ENCODE peak calls at places on chromosomes 12 and 14, in five cellular contexts. X is CD8-positive, alpha-beta T cell; E is psoas muscle; J is heart left ventricle; B is CD8-positive, alpha-beta memory T cell. M is an unnamed sample.

GRCh38 chr12:793037-793436 is 40.7 kb downstream of the WNK1 start:
- DNase-seq in X (no peak), B (no peak), E (no peak), J (no peak), M (no peak)

GRCh38 chr12:75877588-75878381 is 153.8 kb downstream of the PHLDA1 start:
- DNase-seq in J (no peak), E (no peak), X (no peak), B (no peak), M (no peak)

GRCh38 chr12:72684491-72684890 is 412.3 kb downstream of the TRHDE start:
- DNase-seq in E (no peak), X (no peak), B (no peak), J (no peak), M (no peak)

GRCh38 chr12:29726321-29726692 is 57.4 kb downstream of the TMTC1 start:
- DNase-seq in J (no peak), B (no peak), X (no peak), E (no peak), M (no peak)

GRCh38 chr14:24243336-24243836 is 963 bp upstream of the TINF2 start:
- DNase-seq in E (no peak), X (no peak), B (no peak), J (no peak), M (no peak)

GRCh38 chr14:101120636-101121398 is 217.3 kb upstream of the RTL1 start:
- DNase-seq in X (no peak), B (no peak), J (peak; percentile 79), E (peak; percentile 45), M (no peak)

GRCh38 chr14:91246051-91246852 is 1.7 kb upstream of the GPR68 start:
- DNase-seq in J (no peak), E (no peak), B (peak; percentile 73), X (peak; percentile 67), M (no peak)

GRCh38 chr12:40327506-40327905 is 102.7 kb downstream of the LRRK2 start:
- DNase-seq in J (no peak), X (no peak), E (no peak), B (no peak), M (no peak)

GRCh38 chr14:60807971-60808370 is 73.4 kb downstream of the MNAT1 start:
- DNase-seq in J (no peak), X (no peak), B (no peak), E (no peak), M (no peak)

GRCh38 chr12:82996168-82996812 is 309.6 kb downstream of the TMTC2 start:
- DNase-seq in J (no peak), E (no peak), X (no peak), B (no peak), M (no peak)

GRCh38 chr12:120229071-120229582 is 28.2 kb upstream of the RPLP0 start:
- DNase-seq in J (no peak), E (no peak), X (peak; percentile 4), B (no peak), M (no peak)

GRCh38 chr12:49702009-49702408 is 5.2 kb downstream of the FMNL3 start:
- DNase-seq in E (no peak), J (no peak), B (no peak), X (no peak), M (no peak)
- H3K4me1 ChIP-seq in E (peaks cover 29% of the 10 kb centered on the region), J (peaks cover 27% of the 10 kb centered on the region), B (peaks cover 64% of the 10 kb centered on the region), X (peaks cover 53% of the 10 kb centered on the region), M (peaks cover 27% of the 10 kb centered on the region)

GRCh38 chr12:124397399-124397679 is 102.4 kb downstream of the RFLNA start:
- DNase-seq in B (no peak), J (no peak), E (no peak), X (no peak), M (no peak)
- H3K27ac ChIP-seq in B (no peak overlapping the region), J (peak overlapping the region; percentile 71), E (no peak overlapping the region), X (no peak overlapping the region), M (peak overlapping the region; percentile 11)

GRCh38 chr14:106060576-106060975 is 534.2 kb downstream of the TMEM121 start:
- DNase-seq in B (no peak), E (no peak), X (no peak), J (no peak), M (no peak)
- H3K9me3 ChIP-seq in B (no peaks in the 10 kb centered on the region), E (no peaks in the 10 kb centered on the region), X (no peaks in the 10 kb centered on the region), J (no peaks in the 10 kb centered on the region), M (no peaks in the 10 kb centered on the region)

DNA sequence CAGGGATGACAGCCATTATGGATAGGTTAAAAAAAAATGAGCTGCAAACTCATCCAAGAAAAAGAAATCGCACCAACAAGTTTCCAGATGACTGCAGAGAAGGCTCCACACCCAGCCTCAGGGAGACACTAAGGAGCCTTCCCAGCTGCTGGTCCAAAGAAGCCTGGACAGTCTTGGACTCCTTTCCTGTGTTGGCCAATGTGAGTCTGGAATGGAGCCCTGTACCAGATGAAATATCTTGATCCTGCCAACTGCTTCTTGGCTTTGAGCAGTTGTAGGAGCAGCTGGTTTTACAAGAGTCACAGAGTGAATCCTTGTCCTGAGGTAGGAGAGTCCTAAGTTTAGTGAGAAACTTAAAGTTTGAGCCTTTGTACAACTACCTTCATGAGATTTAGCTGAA is 44.4 kb downstream of the SLC38A1 start:
- DNase-seq in E (peak; percentile 47), J (no peak), X (no peak), B (no peak), M (no peak)
- H3K4me1 ChIP-seq in E (peaks cover 20% of the 10 kb centered on the region), J (peaks cover 13% of the 10 kb centered on the region), X (peaks cover 69% of the 10 kb centered on the region), B (peaks cover 75% of the 10 kb centered on the region), M (peaks cover 26% of the 10 kb centered on the region)

DNA sequence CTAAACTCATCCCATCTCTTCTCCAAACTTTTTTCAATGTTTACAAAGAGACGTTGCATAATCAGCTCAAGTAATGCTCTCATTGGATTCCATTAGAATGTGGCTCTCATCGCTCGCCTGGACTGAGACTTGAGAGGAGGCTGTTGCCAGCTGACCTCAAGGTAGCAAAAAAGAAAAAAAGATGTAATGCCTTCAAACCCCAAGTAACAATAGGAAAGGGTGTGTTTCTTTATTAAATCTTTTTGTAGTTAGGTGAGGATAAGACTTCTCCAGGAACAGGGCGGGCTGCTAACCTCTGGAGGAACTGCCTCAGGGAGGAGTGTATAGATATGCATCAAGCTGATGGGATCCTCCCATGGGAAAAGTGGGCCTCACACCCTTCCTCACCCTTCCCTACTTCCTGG is 956 bp upstream of the PTHLH start:
- DNase-seq in X (no peak), B (no peak), E (no peak), J (no peak), M (no peak)
- H3K27ac ChIP-seq in X (no peak overlapping the region), B (no peak overlapping the region), E (no peak overlapping the region), J (no peak overlapping the region), M (no peak overlapping the region)

GRCh38 chr12:132535046-132535445 is 45.1 kb downstream of the FBRSL1 start:
- DNase-seq in B (no peak), J (no peak), X (no peak), E (no peak), M (no peak)

GRCh38 chr12:132538336-132539015 is 48.5 kb downstream of the FBRSL1 start:
- DNase-seq in E (no peak), B (no peak), X (no peak), J (no peak), M (no peak)

GRCh38 chr12:132537836-132538235 is 47.9 kb downstream of the FBRSL1 start:
- DNase-seq in B (no peak), E (no peak), X (no peak), J (no peak), M (no peak)

GRCh38 chr12:132536102-132536876 is 46.3 kb downstream of the FBRSL1 start:
- DNase-seq in X (no peak), J (no peak), B (no peak), E (no peak), M (no peak)

DNA sequence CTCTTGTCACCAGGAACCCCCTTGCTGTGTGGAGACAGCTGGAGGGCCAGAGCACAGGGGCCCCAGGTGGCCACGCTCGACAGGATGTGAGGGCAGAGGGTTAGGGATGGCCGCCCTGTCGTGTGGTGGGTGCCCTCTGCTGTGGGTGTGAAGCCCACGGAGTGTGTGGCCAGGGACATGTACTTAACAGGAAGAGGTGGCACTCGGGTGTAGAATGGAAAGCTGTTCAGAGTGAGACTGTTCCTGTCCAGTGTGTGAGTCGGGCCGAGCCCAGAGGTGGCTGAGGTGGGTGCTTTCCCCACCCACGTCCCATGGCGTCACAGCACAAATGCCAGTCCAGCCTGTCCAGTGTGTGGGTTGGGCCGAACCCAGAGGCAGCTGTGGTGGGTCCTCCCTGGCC is 47.1 kb downstream of the FBRSL1 start:
- DNase-seq in X (no peak), E (no peak), J (no peak), B (no peak), M (no peak)
- H3K9me3 ChIP-seq in X (no peaks in the 10 kb centered on the region), E (no peaks in the 10 kb centered on the region), J (no peaks in the 10 kb centered on the region), B (no peaks in the 10 kb centered on the region), M (no peaks in the 10 kb centered on the region)

GRCh38 chr14:102776761-102777710 is at the start of gene TRAF3:
- DNase-seq in E (peak; percentile 69), X (peak; percentile 86), J (peak; percentile 89), B (peak; percentile 84), M (no peak)
- H3K4me1 ChIP-seq in E (peaks cover 12% of the 10 kb centered on the region), X (peaks cover 40% of the 10 kb centered on the region), J (no peaks in the 10 kb centered on the region), B (peaks cover 47% of the 10 kb centered on the region), M (peaks cover 17% of the 10 kb centered on the region)

GRCh38 chr12:27907766-27908165 is 64.8 kb downstream of the PTHLH start:
- DNase-seq in J (no peak), E (no peak), X (no peak), B (no peak), M (no peak)

GRCh38 chr12:27914956-27915355 is 57.6 kb downstream of the PTHLH start:
- DNase-seq in E (no peak), X (no peak), B (no peak), J (no peak), M (no peak)

GRCh38 chr12:27915536-27915935 is 57.0 kb downstream of the PTHLH start:
- DNase-seq in E (no peak), J (no peak), B (no peak), X (no peak), M (no peak)

GRCh38 chr12:27913999-27914614 is 58.4 kb downstream of the PTHLH start:
- DNase-seq in J (no peak), E (no peak), X (no peak), B (no peak), M (no peak)

DNA sequence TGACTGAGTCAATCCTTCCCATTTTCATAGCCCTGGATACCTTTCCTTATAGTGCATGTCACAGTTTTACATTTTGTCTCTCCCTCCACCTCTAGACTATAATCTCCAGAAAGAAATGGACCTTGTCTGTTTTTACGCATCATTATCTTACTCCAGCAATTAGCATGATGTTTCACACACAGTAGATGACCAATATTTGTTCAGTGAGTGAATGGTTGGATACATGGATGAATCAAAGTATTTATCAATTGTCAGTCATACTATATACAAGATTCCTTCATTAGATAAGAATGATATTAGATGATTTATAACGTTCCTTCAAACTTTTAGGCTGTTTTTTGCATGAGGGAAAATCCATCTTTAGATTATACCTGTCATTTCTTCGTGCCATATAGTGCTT is 61.1 kb downstream of the PTHLH start:
- DNase-seq in J (no peak), E (no peak), B (no peak), X (no peak), M (no peak)
- H3K27ac ChIP-seq in J (no peak overlapping the region), E (no peak overlapping the region), B (no peak overlapping the region), X (no peak overlapping the region), M (no peak overlapping the region)